ENCODE peak calls at places on chromosomes 3 and 15, in ten cellular contexts. D is OCI-LY7, Y is brain microvascular endothelial cell, V is heart left ventricle, E is PC-9, M is keratinocyte, I is neuronal stem cell, L is GM12878, H is K562, N is testis. O is an unnamed sample.

GRCh38 chr15:98926236-98926635 is 81.4 kb downstream of the PGPEP1L start:
- DNase-seq in D (no peak), Y (no peak), V (no peak), E (no peak), M (no peak), I (no peak), L (no peak), H (no peak), N (no peak), O (no peak)

GRCh38 chr15:92383528-92384326 is 10.0 kb upstream of the ST8SIA2 start:
- DNase-seq in D (no peak), Y (peak; percentile 21), V (no peak), E (no peak), M (no peak), I (peak; percentile 27), L (no peak), H (peak; percentile 38), N (peak; percentile 44), O (no peak)

GRCh38 chr15:80970018-80970657 is 19.5 kb downstream of the MESD start:
- DNase-seq in D (peak; percentile 64), Y (peak; percentile 55), V (peak; percentile 44), E (peak; percentile 59), M (no peak), I (peak; percentile 53), L (no peak), H (peak; percentile 81), N (peak; percentile 70), O (no peak)

GRCh38 chr3:29511701-29512100 is 230.8 kb downstream of the RBMS3 start:
- DNase-seq in D (no peak), Y (no peak), V (no peak), E (no peak), M (no peak), I (no peak), L (no peak), H (no peak), N (no peak), O (no peak)

GRCh38 chr3:134897391-134898131 is 102.5 kb downstream of the EPHB1 start:
- DNase-seq in D (peak; percentile 1), Y (no peak), V (no peak), E (no peak), M (no peak), I (no peak), L (no peak), H (no peak), N (no peak), O (no peak)

GRCh38 chr3:69690-70089 is 126.9 kb upstream of the CHL1 start:
- DNase-seq in D (no peak), Y (no peak), V (no peak), E (no peak), M (no peak), I (no peak), L (no peak), H (no peak), N (no peak), O (no peak)

GRCh38 chr15:56215769-56216168 is 27.9 kb downstream of the RFX7 start:
- DNase-seq in D (no peak), Y (peak; percentile 96), V (no peak), E (no peak), M (no peak), I (no peak), L (no peak), H (no peak), N (no peak), O (no peak)

GRCh38 chr3:177525987-177526712 is 328.9 kb upstream of the TBL1XR1 start:
- DNase-seq in D (no peak), Y (peak; percentile 46), V (no peak), E (peak; percentile 25), M (no peak), I (no peak), L (no peak), H (no peak), N (no peak), O (peak; percentile 28)

GRCh38 chr3:78927787-78928186 is 840.0 kb downstream of the ROBO1 start:
- DNase-seq in D (no peak), Y (no peak), V (no peak), E (no peak), M (no peak), I (no peak), L (no peak), H (no peak), N (no peak), O (no peak)

GRCh38 chr3:79297242-79297641 is 470.6 kb downstream of the ROBO1 start:
- DNase-seq in D (no peak), Y (peak; percentile 90), V (no peak), E (peak; percentile 5), M (peak; percentile 21), I (no peak), L (no peak), H (no peak), N (no peak), O (no peak)

GRCh38 chr15:92655178-92655995 is at the start of gene FAM174B:
- DNase-seq in D (no peak), Y (no peak), V (peak; percentile 60), E (peak; percentile 51), M (no peak), I (peak; percentile 54), L (no peak), H (no peak), N (peak; percentile 68), O (peak; percentile 59)

GRCh38 chr15:63243776-63244175 is 33.6 kb upstream of the APH1B start:
- DNase-seq in D (no peak), Y (no peak), V (no peak), E (no peak), M (no peak), I (no peak), L (peak; percentile 16), H (peak; percentile 40), N (no peak), O (no peak)

GRCh38 chr15:63244399-63244798 is 33.0 kb upstream of the APH1B start:
- DNase-seq in D (no peak), Y (no peak), V (no peak), E (no peak), M (no peak), I (peak; percentile 31), L (no peak), H (no peak), N (no peak), O (no peak)

GRCh38 chr15:63243101-63243500 is 34.3 kb upstream of the APH1B start:
- DNase-seq in D (no peak), Y (no peak), V (peak; percentile 39), E (no peak), M (no peak), I (no peak), L (no peak), H (no peak), N (no peak), O (peak; percentile 23)

GRCh38 chr15:63246691-63247464 is 30.5 kb upstream of the APH1B start:
- DNase-seq in D (no peak), Y (peak; percentile 36), V (no peak), E (no peak), M (no peak), I (no peak), L (no peak), H (no peak), N (no peak), O (peak; percentile 20)

GRCh38 chr15:63244976-63245645 is 32.3 kb upstream of the APH1B start:
- DNase-seq in D (no peak), Y (no peak), V (no peak), E (no peak), M (no peak), I (no peak), L (no peak), H (no peak), N (no peak), O (no peak)
- H3K4me3 ChIP-seq in D (no peak overlapping the region), Y (no peak overlapping the region), V (no peak overlapping the region), E (no peak overlapping the region), M (peak overlapping the region; percentile 33), I (no peak overlapping the region), L (no peak overlapping the region), H (no peak overlapping the region), N (no peak overlapping the region), O (no peak overlapping the region)

GRCh38 chr15:76905013-76905839 is at the start of gene SCAPER:
- DNase-seq in D (peak; percentile 93), Y (peak; percentile 72), V (peak; percentile 97), E (peak; percentile 86), M (peak; percentile 17), I (peak; percentile 90), L (peak; percentile 63), H (peak; percentile 93), N (peak; percentile 95), O (peak; percentile 93)

GRCh38 chr15:76901965-76902364 is 3.2 kb downstream of the SCAPER start:
- DNase-seq in D (no peak), Y (no peak), V (no peak), E (no peak), M (no peak), I (no peak), L (no peak), H (no peak), N (no peak), O (no peak)

GRCh38 chr15:76903251-76903681 is 1.9 kb downstream of the SCAPER start:
- DNase-seq in D (peak; percentile 62), Y (peak; percentile 35), V (no peak), E (no peak), M (no peak), I (no peak), L (peak; percentile 15), H (peak; percentile 28), N (no peak), O (no peak)

GRCh38 chr15:76904461-76905012 is 603 bp downstream of the SCAPER start:
- DNase-seq in D (peak; percentile 60), Y (no peak), V (no peak), E (peak; percentile 22), M (no peak), I (peak; percentile 38), L (no peak), H (peak; percentile 18), N (peak; percentile 46), O (peak; percentile 56)

GRCh38 chr15:76905855-76906254 is 715 bp upstream of the SCAPER start:
- DNase-seq in D (no peak), Y (no peak), V (no peak), E (no peak), M (no peak), I (no peak), L (no peak), H (no peak), N (no peak), O (no peak)
- H3K4me3 ChIP-seq in D (peak overlapping the region; percentile 85), Y (no peak overlapping the region), V (peak overlapping the region; percentile 67), E (peak overlapping the region; percentile 88), M (no peak overlapping the region), I (no peak overlapping the region), L (no peak overlapping the region), H (peak overlapping the region; percentile 84), N (peak overlapping the region; percentile 83), O (no peak overlapping the region)

GRCh38 chr15:29569533-29570092 is 252.7 kb downstream of the TJP1 start:
- DNase-seq in D (no peak), Y (no peak), V (no peak), E (no peak), M (no peak), I (peak; percentile 6), L (no peak), H (no peak), N (peak; percentile 28), O (peak; percentile 41)
- H3K4me3 ChIP-seq in D (no peak overlapping the region), Y (no peak overlapping the region), V (peak overlapping the region; percentile 36), E (no peak overlapping the region), M (no peak overlapping the region), I (peak overlapping the region; percentile 95), L (no peak overlapping the region), H (no peak overlapping the region), N (peak overlapping the region; percentile 57), O (no peak overlapping the region)

DNA sequence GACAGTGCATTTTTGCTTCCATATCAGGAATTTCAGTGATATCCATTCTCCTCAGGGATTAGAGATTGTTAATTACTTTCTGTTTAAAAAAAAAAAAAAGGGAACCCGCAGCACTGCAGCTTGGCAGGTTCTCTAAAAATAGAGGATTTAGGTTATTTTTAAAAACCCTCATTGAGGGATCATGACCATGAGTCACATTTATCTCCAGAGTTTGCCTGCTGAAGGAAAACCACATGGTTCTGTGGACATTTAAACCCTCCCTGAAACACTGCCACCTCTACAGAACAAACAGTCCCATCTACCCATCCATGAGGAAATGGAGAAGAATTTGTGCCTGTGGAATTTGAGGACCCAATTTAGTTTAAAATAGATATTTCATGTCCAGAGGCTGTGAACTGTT is 66.2 kb upstream of the UBE2E1 start:
- DNase-seq in D (no peak), Y (peak; percentile 43), V (no peak), E (no peak), M (no peak), I (no peak), L (no peak), H (peak; percentile 40), N (peak; percentile 36), O (no peak)
- H3K4me3 ChIP-seq in D (no peak overlapping the region), Y (no peak overlapping the region), V (no peak overlapping the region), E (peak overlapping the region; percentile 33), M (no peak overlapping the region), I (no peak overlapping the region), L (no peak overlapping the region), H (no peak overlapping the region), N (no peak overlapping the region), O (no peak overlapping the region)